ENCODE peak calls at places on chromosomes 1 and 21, in seven cellular contexts. One of them, this sample, is unnamed.

GRCh38 chr1:230992100-230992774 is 13.3 kb downstream of the ARV1 start:
- DNase-seq in aorta: no peak
- DNase-seq in progenitor cell of endocrine pancreas: no peak
- DNase-seq in NCI-H774: peak
- DNase-seq in AG04449: no peak
- DNase-seq in Daoy: no peak
- DNase-seq in type B pancreatic cell: no peak
- DNase-seq in this sample: no peak

GRCh38 chr21:43939443-43940328 is 72.4 kb upstream of the TRAPPC10 start:
- DNase-seq in aorta: no peak
- DNase-seq in progenitor cell of endocrine pancreas: no peak
- DNase-seq in NCI-H774: no peak
- DNase-seq in AG04449: no peak
- DNase-seq in Daoy: no peak
- DNase-seq in type B pancreatic cell: peak
- DNase-seq in this sample: peak

GRCh38 chr1:106978477-106979322 is 77.8 kb upstream of the PRMT6 start:
- DNase-seq in aorta: no peak
- DNase-seq in progenitor cell of endocrine pancreas: no peak
- DNase-seq in NCI-H774: no peak
- DNase-seq in AG04449: no peak
- DNase-seq in Daoy: no peak
- DNase-seq in type B pancreatic cell: no peak
- DNase-seq in this sample: no peak

GRCh38 chr1:221174598-221174997 is 295.4 kb downstream of the HLX start:
- DNase-seq in aorta: no peak
- DNase-seq in progenitor cell of endocrine pancreas: no peak
- DNase-seq in NCI-H774: no peak
- DNase-seq in AG04449: no peak
- DNase-seq in Daoy: no peak
- DNase-seq in type B pancreatic cell: no peak
- DNase-seq in this sample: no peak

GRCh38 chr1:229272164-229273158 is 1.6 kb downstream of the RAB4A start:
- DNase-seq in aorta: no peak
- DNase-seq in progenitor cell of endocrine pancreas: no peak
- DNase-seq in NCI-H774: no peak
- DNase-seq in AG04449: no peak
- DNase-seq in Daoy: no peak
- DNase-seq in type B pancreatic cell: no peak
- DNase-seq in this sample: no peak

GRCh38 chr1:18527921-18528320 is 47.2 kb downstream of the KLHDC7A start:
- DNase-seq in aorta: no peak
- DNase-seq in progenitor cell of endocrine pancreas: no peak
- DNase-seq in NCI-H774: no peak
- DNase-seq in AG04449: no peak
- DNase-seq in Daoy: peak
- DNase-seq in type B pancreatic cell: no peak
- DNase-seq in this sample: no peak

GRCh38 chr1:62082456-62083363 is 111.9 kb upstream of the L1TD1 start:
- DNase-seq in aorta: no peak
- DNase-seq in progenitor cell of endocrine pancreas: peak
- DNase-seq in NCI-H774: no peak
- DNase-seq in AG04449: no peak
- DNase-seq in Daoy: peak
- DNase-seq in type B pancreatic cell: no peak
- DNase-seq in this sample: no peak

GRCh38 chr1:105000793-105001192 is 1251.1 kb downstream of the AMY1C start:
- DNase-seq in aorta: no peak
- DNase-seq in progenitor cell of endocrine pancreas: no peak
- DNase-seq in NCI-H774: no peak
- DNase-seq in AG04449: no peak
- DNase-seq in Daoy: no peak
- DNase-seq in type B pancreatic cell: no peak
- DNase-seq in this sample: no peak

GRCh38 chr1:84347547-84348239 is 46.2 kb downstream of the SAMD13 start:
- DNase-seq in aorta: no peak
- DNase-seq in progenitor cell of endocrine pancreas: no peak
- DNase-seq in NCI-H774: no peak
- DNase-seq in AG04449: no peak
- DNase-seq in Daoy: no peak
- DNase-seq in type B pancreatic cell: no peak
- DNase-seq in this sample: no peak

GRCh38 chr1:165117482-165117881 is 239.0 kb downstream of the LMX1A start:
- DNase-seq in aorta: no peak
- DNase-seq in progenitor cell of endocrine pancreas: peak
- DNase-seq in NCI-H774: no peak
- DNase-seq in AG04449: no peak
- DNase-seq in Daoy: peak
- DNase-seq in type B pancreatic cell: no peak
- DNase-seq in this sample: no peak

GRCh38 chr1:85091647-85092295 is 43.5 kb upstream of the MCOLN3 start:
- DNase-seq in aorta: no peak
- DNase-seq in progenitor cell of endocrine pancreas: no peak
- DNase-seq in NCI-H774: no peak
- DNase-seq in AG04449: no peak
- DNase-seq in Daoy: peak
- DNase-seq in type B pancreatic cell: no peak
- DNase-seq in this sample: no peak

GRCh38 chr1:151887028-151887427 is 22.3 kb downstream of the THEM4 start:
- DNase-seq in aorta: no peak
- DNase-seq in progenitor cell of endocrine pancreas: no peak
- DNase-seq in NCI-H774: no peak
- DNase-seq in AG04449: no peak
- DNase-seq in Daoy: peak
- DNase-seq in type B pancreatic cell: no peak
- DNase-seq in this sample: no peak

GRCh38 chr1:153629343-153629665 is 1.1 kb downstream of the S100A1 start:
- DNase-seq in aorta: peak
- DNase-seq in progenitor cell of endocrine pancreas: no peak
- DNase-seq in NCI-H774: no peak
- DNase-seq in AG04449: no peak
- DNase-seq in Daoy: no peak
- DNase-seq in type B pancreatic cell: no peak
- DNase-seq in this sample: peak

GRCh38 chr21:32403201-32403701 is 9.3 kb upstream of the EVA1C start:
- DNase-seq in aorta: no peak
- DNase-seq in progenitor cell of endocrine pancreas: peak
- DNase-seq in NCI-H774: peak
- DNase-seq in AG04449: no peak
- DNase-seq in Daoy: peak
- DNase-seq in type B pancreatic cell: no peak
- DNase-seq in this sample: no peak

GRCh38 chr1:107976431-107977215 is 11.6 kb upstream of the VAV3 start:
- DNase-seq in aorta: no peak
- DNase-seq in progenitor cell of endocrine pancreas: no peak
- DNase-seq in NCI-H774: no peak
- DNase-seq in AG04449: no peak
- DNase-seq in Daoy: peak
- DNase-seq in type B pancreatic cell: no peak
- DNase-seq in this sample: no peak

GRCh38 chr1:23084880-23085279 is 65.6 kb downstream of the KDM1A start:
- DNase-seq in aorta: no peak
- DNase-seq in progenitor cell of endocrine pancreas: no peak
- DNase-seq in NCI-H774: no peak
- DNase-seq in AG04449: no peak
- DNase-seq in Daoy: no peak
- DNase-seq in type B pancreatic cell: no peak
- DNase-seq in this sample: no peak

GRCh38 chr1:11281518-11282331 is 8.7 kb downstream of the UBIAD1 start:
- DNase-seq in aorta: no peak
- DNase-seq in progenitor cell of endocrine pancreas: no peak
- DNase-seq in NCI-H774: no peak
- DNase-seq in AG04449: peak
- DNase-seq in Daoy: peak
- DNase-seq in type B pancreatic cell: no peak
- DNase-seq in this sample: no peak

GRCh38 chr1:114015075-114015474 is 35.8 kb downstream of the OLFML3 start:
- DNase-seq in aorta: no peak
- DNase-seq in progenitor cell of endocrine pancreas: no peak
- DNase-seq in NCI-H774: no peak
- DNase-seq in AG04449: no peak
- DNase-seq in Daoy: peak
- DNase-seq in type B pancreatic cell: no peak
- DNase-seq in this sample: no peak

GRCh38 chr1:216183007-216183406 is 240.2 kb downstream of the USH2A start:
- DNase-seq in aorta: no peak
- DNase-seq in progenitor cell of endocrine pancreas: no peak
- DNase-seq in NCI-H774: peak
- DNase-seq in AG04449: peak
- DNase-seq in Daoy: peak
- DNase-seq in type B pancreatic cell: no peak
- DNase-seq in this sample: no peak

GRCh38 chr1:183244466-183244865 is 58.4 kb downstream of the LAMC2 start:
- DNase-seq in aorta: peak
- DNase-seq in progenitor cell of endocrine pancreas: no peak
- DNase-seq in NCI-H774: no peak
- DNase-seq in AG04449: peak
- DNase-seq in Daoy: no peak
- DNase-seq in type B pancreatic cell: no peak
- DNase-seq in this sample: no peak

GRCh38 chr1:218646288-218646687 is 301.2 kb downstream of the TGFB2 start:
- DNase-seq in aorta: no peak
- DNase-seq in progenitor cell of endocrine pancreas: no peak
- DNase-seq in NCI-H774: no peak
- DNase-seq in AG04449: no peak
- DNase-seq in Daoy: no peak
- DNase-seq in type B pancreatic cell: no peak
- DNase-seq in this sample: no peak

GRCh38 chr1:228992044-228992443 is 256.8 kb downstream of the RHOU start:
- DNase-seq in aorta: no peak
- DNase-seq in progenitor cell of endocrine pancreas: no peak
- DNase-seq in NCI-H774: no peak
- DNase-seq in AG04449: no peak
- DNase-seq in Daoy: no peak
- DNase-seq in type B pancreatic cell: no peak
- DNase-seq in this sample: no peak

GRCh38 chr1:152159144-152159543 is at the start of gene RPTN:
- DNase-seq in aorta: no peak
- DNase-seq in progenitor cell of endocrine pancreas: no peak
- DNase-seq in NCI-H774: no peak
- DNase-seq in AG04449: no peak
- DNase-seq in Daoy: no peak
- DNase-seq in type B pancreatic cell: no peak
- DNase-seq in this sample: no peak

GRCh38 chr1:58162952-58163550 is 383.5 kb downstream of the OMA1 start:
- DNase-seq in aorta: no peak
- DNase-seq in progenitor cell of endocrine pancreas: peak
- DNase-seq in NCI-H774: peak
- DNase-seq in AG04449: peak
- DNase-seq in Daoy: peak
- DNase-seq in type B pancreatic cell: no peak
- DNase-seq in this sample: no peak

GRCh38 chr1:81967957-81968356 is 167.2 kb downstream of the ADGRL2 start:
- DNase-seq in aorta: no peak
- DNase-seq in progenitor cell of endocrine pancreas: no peak
- DNase-seq in NCI-H774: peak
- DNase-seq in AG04449: no peak
- DNase-seq in Daoy: no peak
- DNase-seq in type B pancreatic cell: no peak
- DNase-seq in this sample: no peak

GRCh38 chr1:171841931-171842723 is 829 bp downstream of the DNM3 start:
- DNase-seq in aorta: peak
- DNase-seq in progenitor cell of endocrine pancreas: no peak
- DNase-seq in NCI-H774: no peak
- DNase-seq in AG04449: no peak
- DNase-seq in Daoy: peak
- DNase-seq in type B pancreatic cell: peak
- DNase-seq in this sample: no peak

GRCh38 chr1:36835017-36835695 is 199.2 kb downstream of the GRIK3 start:
- DNase-seq in aorta: no peak
- DNase-seq in progenitor cell of endocrine pancreas: no peak
- DNase-seq in NCI-H774: no peak
- DNase-seq in AG04449: no peak
- DNase-seq in Daoy: no peak
- DNase-seq in type B pancreatic cell: no peak
- DNase-seq in this sample: peak

GRCh38 chr1:18776777-18777176 is 82.7 kb downstream of the TAS1R2 start:
- DNase-seq in aorta: no peak
- DNase-seq in progenitor cell of endocrine pancreas: no peak
- DNase-seq in NCI-H774: no peak
- DNase-seq in AG04449: no peak
- DNase-seq in Daoy: no peak
- DNase-seq in type B pancreatic cell: no peak
- DNase-seq in this sample: no peak

GRCh38 chr1:66542811-66543767 is 9.1 kb downstream of the SGIP1 start:
- DNase-seq in aorta: peak
- DNase-seq in progenitor cell of endocrine pancreas: no peak
- DNase-seq in NCI-H774: peak
- DNase-seq in AG04449: peak
- DNase-seq in Daoy: peak
- DNase-seq in type B pancreatic cell: no peak
- DNase-seq in this sample: no peak